ENCODE peak calls at places on chromosomes 6 and 20, in nine cellular contexts. L is Kasumi-1, H is RPMI7951, J is mesenchymal stem cell, U is K562, N is OCI-LY7, Z is IMR-90, R is esophagus squamous epithelium, I is stomach. T is an unnamed sample.

GRCh38 chr6:96877151-96877550 is 20.5 kb downstream of the NDUFAF4 start:
- DNase-seq in I (no peak), J (no peak), U (no peak), N (no peak), R (no peak), H (no peak), L (no peak), Z (no peak), T (no peak)

GRCh38 chr20:34708621-34709043 is 4.5 kb downstream of the TP53INP2 start:
- DNase-seq in L (peak; percentile 65), U (peak; percentile 39), J (peak; percentile 61), Z (peak; percentile 16), R (no peak), H (peak; percentile 53), N (peak; percentile 60), I (peak; percentile 48), T (peak; percentile 9)

GRCh38 chr20:46646659-46647380 is 4.4 kb downstream of the SLC13A3 start:
- DNase-seq in Z (peak; percentile 37), U (no peak), I (no peak), L (no peak), J (no peak), N (no peak), R (no peak), H (no peak), T (no peak)

GRCh38 chr6:85672050-85672449 is 29.4 kb upstream of the SYNCRIP start:
- DNase-seq in R (no peak), U (no peak), L (no peak), I (no peak), N (peak; percentile 14), Z (no peak), J (no peak), H (no peak), T (no peak)

GRCh38 chr6:142696123-142696522 is 248.9 kb downstream of the HIVEP2 start:
- DNase-seq in J (no peak), U (no peak), N (no peak), L (no peak), I (no peak), H (peak; percentile 11), Z (no peak), R (no peak), T (no peak)

GRCh38 chr6:75230484-75231325 is 12.9 kb downstream of the COX7A2 start:
- DNase-seq in R (no peak), J (peak; percentile 71), N (no peak), Z (peak; percentile 67), L (peak; percentile 71), H (peak; percentile 48), U (peak; percentile 56), I (no peak), T (peak; percentile 57)

GRCh38 chr6:159941286-159942113 is 27.4 kb upstream of the IGF2R start:
- DNase-seq in J (no peak), R (no peak), I (no peak), U (no peak), N (peak; percentile 51), L (peak; percentile 27), Z (peak; percentile 57), H (peak; percentile 47), T (peak; percentile 50)

GRCh38 chr6:52536424-52536916 is 40.4 kb downstream of the TRAM2 start:
- DNase-seq in Z (no peak), U (no peak), H (no peak), I (no peak), R (no peak), L (no peak), J (no peak), N (peak; percentile 87), T (no peak)

GRCh38 chr6:158991017-158991723 is 8.8 kb downstream of the RSPH3 start:
- DNase-seq in U (no peak), Z (no peak), H (no peak), N (peak; percentile 40), R (no peak), J (no peak), L (no peak), I (no peak), T (no peak)

GRCh38 chr6:142966294-142966693 is 21.3 kb upstream of the HIVEP2 start:
- DNase-seq in R (no peak), I (no peak), J (no peak), H (no peak), Z (no peak), L (no peak), N (no peak), U (no peak), T (no peak)

GRCh38 chr6:162627825-162628224 is 99.7 kb downstream of the PRKN start:
- DNase-seq in R (no peak), L (no peak), N (no peak), J (no peak), H (no peak), U (no peak), I (no peak), Z (no peak), T (no peak)

GRCh38 chr6:107290491-107290890 is 168.9 kb downstream of the PDSS2 start:
- DNase-seq in N (no peak), U (no peak), H (peak; percentile 66), L (no peak), I (no peak), Z (no peak), J (no peak), R (no peak), T (no peak)

T was measured in HFFc6.